ENCODE peak calls at places on chromosomes 11 and 22, in six cellular contexts. One of them, this sample, is unnamed. For H3K36me3, the result is how much of the 10 kb centered on the place peaks cover.

GRCh38 chr11:106442032-106442431 is 364.6 kb downstream of the AASDHPPT start:
- DNase-seq in adrenal gland: no peak
- DNase-seq in MG63: no peak
- DNase-seq in endodermal cell: no peak
- DNase-seq in HCT116: no peak
- DNase-seq in right lobe of liver: no peak
- DNase-seq in this sample: peak

GRCh38 chr22:41382098-41382578 is 396 bp downstream of the TEF start:
- DNase-seq in endodermal cell: peak
- DNase-seq in MG63: peak
- DNase-seq in right lobe of liver: peak
- DNase-seq in adrenal gland: peak
- DNase-seq in HCT116: no peak
- DNase-seq in this sample: peak

GRCh38 chr22:44378380-44378779 is 65.6 kb upstream of the SHISAL1 start:
- DNase-seq in right lobe of liver: no peak
- DNase-seq in endodermal cell: peak
- DNase-seq in adrenal gland: no peak
- DNase-seq in MG63: no peak
- DNase-seq in HCT116: no peak
- DNase-seq in this sample: no peak

GRCh38 chr11:18721576-18722292 is 4.3 kb downstream of the IGSF22 start:
- DNase-seq in endodermal cell: peak
- DNase-seq in right lobe of liver: no peak
- DNase-seq in adrenal gland: peak
- DNase-seq in HCT116: peak
- DNase-seq in MG63: no peak
- DNase-seq in this sample: peak

GRCh38 chr11:74283580-74284180 is 27.8 kb downstream of the P4HA3 start:
- DNase-seq in adrenal gland: no peak
- DNase-seq in HCT116: no peak
- DNase-seq in endodermal cell: no peak
- DNase-seq in right lobe of liver: no peak
- DNase-seq in MG63: no peak
- DNase-seq in this sample: no peak

GRCh38 chr22:27718186-27719032 is 83.1 kb downstream of the MN1 start:
- DNase-seq in adrenal gland: peak
- DNase-seq in HCT116: peak
- DNase-seq in endodermal cell: peak
- DNase-seq in right lobe of liver: peak
- DNase-seq in MG63: peak
- DNase-seq in this sample: peak

GRCh38 chr11:82675838-82676237 is 57.8 kb downstream of the FAM181B start:
- DNase-seq in right lobe of liver: no peak
- DNase-seq in MG63: no peak
- DNase-seq in HCT116: no peak
- DNase-seq in endodermal cell: peak
- DNase-seq in adrenal gland: no peak
- DNase-seq in this sample: no peak

GRCh38 chr22:46397951-46398350 is 62.4 kb downstream of the TRMU start:
- DNase-seq in adrenal gland: no peak
- DNase-seq in right lobe of liver: no peak
- DNase-seq in HCT116: no peak
- DNase-seq in endodermal cell: no peak
- DNase-seq in MG63: no peak
- DNase-seq in this sample: no peak

GRCh38 chr22:49534386-49534785 is 293.3 kb downstream of the BRD1 start:
- DNase-seq in MG63: no peak
- DNase-seq in right lobe of liver: no peak
- DNase-seq in adrenal gland: no peak
- DNase-seq in HCT116: no peak
- DNase-seq in endodermal cell: peak
- DNase-seq in this sample: no peak

GRCh38 chr11:22787055-22787454 is 42.5 kb downstream of the SVIP start:
- DNase-seq in endodermal cell: no peak
- DNase-seq in MG63: no peak
- DNase-seq in right lobe of liver: no peak
- DNase-seq in HCT116: no peak
- DNase-seq in adrenal gland: no peak
- DNase-seq in this sample: no peak

GRCh38 chr11:122756417-122756816 is 81.9 kb upstream of the CRTAM start:
- DNase-seq in endodermal cell: no peak
- DNase-seq in HCT116: no peak
- DNase-seq in MG63: no peak
- DNase-seq in adrenal gland: peak
- DNase-seq in right lobe of liver: no peak
- DNase-seq in this sample: no peak

GRCh38 chr11:108586600-108586999 is 7.0 kb downstream of the EXPH5 start:
- DNase-seq in endodermal cell: no peak
- DNase-seq in MG63: no peak
- DNase-seq in HCT116: no peak
- DNase-seq in right lobe of liver: no peak
- DNase-seq in adrenal gland: no peak
- DNase-seq in this sample: no peak

GRCh38 chr11:124611016-124611571 is at the start of gene PANX3:
- DNase-seq in endodermal cell: no peak
- DNase-seq in adrenal gland: no peak
- DNase-seq in MG63: no peak
- DNase-seq in right lobe of liver: no peak
- DNase-seq in HCT116: no peak
- DNase-seq in this sample: no peak

GRCh38 chr11:41612415-41612814 is 153.0 kb upstream of the LRRC4C start:
- DNase-seq in right lobe of liver: no peak
- DNase-seq in endodermal cell: no peak
- DNase-seq in HCT116: no peak
- DNase-seq in MG63: no peak
- DNase-seq in adrenal gland: no peak
- DNase-seq in this sample: no peak

GRCh38 chr11:7417328-7417727 is 68.0 kb upstream of the OLFML1 start:
- DNase-seq in adrenal gland: no peak
- DNase-seq in MG63: no peak
- DNase-seq in endodermal cell: no peak
- DNase-seq in right lobe of liver: no peak
- DNase-seq in HCT116: no peak
- DNase-seq in this sample: no peak

GRCh38 chr22:31083923-31084810 is 3.0 kb downstream of the SMTN start:
- DNase-seq in endodermal cell: no peak
- DNase-seq in right lobe of liver: no peak
- DNase-seq in adrenal gland: no peak
- DNase-seq in HCT116: no peak
- DNase-seq in MG63: no peak
- DNase-seq in this sample: no peak

GRCh38 chr11:13012037-13012693 is 3.0 kb downstream of the RASSF10 start:
- DNase-seq in MG63: no peak
- DNase-seq in HCT116: no peak
- DNase-seq in right lobe of liver: no peak
- DNase-seq in endodermal cell: peak
- DNase-seq in adrenal gland: no peak
- DNase-seq in this sample: no peak

GRCh38 chr11:45667929-45668680 is 2.7 kb upstream of the CHST1 start:
- DNase-seq in adrenal gland: no peak
- DNase-seq in MG63: no peak
- DNase-seq in right lobe of liver: no peak
- DNase-seq in HCT116: no peak
- DNase-seq in endodermal cell: no peak
- DNase-seq in this sample: no peak

GRCh38 chr11:119479685-119480275 is 56.8 kb upstream of the THY1 start:
- DNase-seq in MG63: no peak
- DNase-seq in HCT116: no peak
- DNase-seq in right lobe of liver: no peak
- DNase-seq in endodermal cell: peak
- DNase-seq in adrenal gland: peak
- DNase-seq in this sample: no peak

GRCh38 chr11:94678901-94679300 is 89.3 kb upstream of the AMOTL1 start:
- DNase-seq in MG63: no peak
- DNase-seq in HCT116: no peak
- DNase-seq in right lobe of liver: no peak
- DNase-seq in adrenal gland: no peak
- DNase-seq in endodermal cell: no peak
- DNase-seq in this sample: no peak

GRCh38 chr22:22840778-22841177 is 46.8 kb upstream of the IGLL5 start:
- DNase-seq in adrenal gland: no peak
- DNase-seq in HCT116: no peak
- DNase-seq in MG63: no peak
- DNase-seq in endodermal cell: no peak
- DNase-seq in right lobe of liver: no peak
- DNase-seq in this sample: no peak

GRCh38 chr11:129365816-129366215 is 9.8 kb upstream of the BARX2 start:
- DNase-seq in adrenal gland: no peak
- DNase-seq in MG63: no peak
- DNase-seq in endodermal cell: no peak
- DNase-seq in HCT116: peak
- DNase-seq in right lobe of liver: no peak
- DNase-seq in this sample: no peak

GRCh38 chr11:132242662-132243061 is 872.2 kb downstream of the NTM start:
- DNase-seq in endodermal cell: no peak
- DNase-seq in HCT116: no peak
- DNase-seq in adrenal gland: no peak
- DNase-seq in right lobe of liver: no peak
- DNase-seq in MG63: no peak
- DNase-seq in this sample: no peak

GRCh38 chr11:2968501-2968900 is 23.6 kb downstream of the NAP1L4 start:
- DNase-seq in HCT116: no peak
- DNase-seq in MG63: no peak
- DNase-seq in endodermal cell: no peak
- DNase-seq in right lobe of liver: no peak
- DNase-seq in adrenal gland: no peak
- DNase-seq in this sample: no peak
- H3K36me3 ChIP-seq in HCT116: half or more
- H3K36me3 ChIP-seq in MG63: under half
- H3K36me3 ChIP-seq in endodermal cell: half or more
- H3K36me3 ChIP-seq in right lobe of liver: half or more
- H3K36me3 ChIP-seq in adrenal gland: under half
- H3K36me3 ChIP-seq in this sample: half or more

DNA sequence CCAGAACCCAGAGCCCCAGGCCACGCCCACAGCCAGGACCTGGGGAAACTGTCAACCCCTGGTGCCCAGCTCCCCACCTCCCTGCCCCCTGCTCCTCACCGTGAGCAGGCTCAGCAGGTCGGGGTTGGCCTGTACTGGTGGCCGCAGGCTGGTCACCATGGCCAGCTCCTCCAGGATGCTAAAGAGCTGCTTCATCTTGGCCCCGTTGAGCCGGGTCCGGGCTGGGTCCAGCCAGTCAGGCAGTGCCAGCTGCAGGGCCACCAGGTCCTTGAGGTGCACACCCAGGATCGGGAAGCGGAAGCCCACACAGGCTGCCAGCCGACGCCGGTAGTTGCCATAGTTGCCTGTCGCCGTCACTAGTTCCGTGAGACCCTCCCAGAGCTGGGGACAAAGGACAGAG is 7.3 kb downstream of the RASGRP2 start:
- DNase-seq in MG63: no peak
- DNase-seq in HCT116: no peak
- DNase-seq in endodermal cell: no peak
- DNase-seq in adrenal gland: no peak
- DNase-seq in right lobe of liver: no peak
- DNase-seq in this sample: no peak
- H3K36me3 ChIP-seq in MG63: under half
- H3K36me3 ChIP-seq in HCT116: under half
- H3K36me3 ChIP-seq in endodermal cell: under half
- H3K36me3 ChIP-seq in adrenal gland: under half
- H3K36me3 ChIP-seq in right lobe of liver: under half
- H3K36me3 ChIP-seq in this sample: under half

GRCh38 chr11:33067294-33067693 is 27.9 kb downstream of the TCP11L1 start:
- DNase-seq in HCT116: no peak
- DNase-seq in adrenal gland: no peak
- DNase-seq in right lobe of liver: no peak
- DNase-seq in MG63: no peak
- DNase-seq in endodermal cell: peak
- DNase-seq in this sample: no peak
- H3K36me3 ChIP-seq in HCT116: under half
- H3K36me3 ChIP-seq in adrenal gland: under half
- H3K36me3 ChIP-seq in right lobe of liver: under half
- H3K36me3 ChIP-seq in MG63: under half
- H3K36me3 ChIP-seq in endodermal cell: half or more
- H3K36me3 ChIP-seq in this sample: under half

GRCh38 chr11:112249871-112250590 is 10.6 kb downstream of the PLET1 start:
- DNase-seq in MG63: no peak
- DNase-seq in HCT116: no peak
- DNase-seq in adrenal gland: no peak
- DNase-seq in endodermal cell: no peak
- DNase-seq in right lobe of liver: no peak
- DNase-seq in this sample: peak
- H3K36me3 ChIP-seq in MG63: under half
- H3K36me3 ChIP-seq in HCT116: under half
- H3K36me3 ChIP-seq in adrenal gland: under half
- H3K36me3 ChIP-seq in endodermal cell: under half
- H3K36me3 ChIP-seq in right lobe of liver: under half
- H3K36me3 ChIP-seq in this sample: under half

DNA sequence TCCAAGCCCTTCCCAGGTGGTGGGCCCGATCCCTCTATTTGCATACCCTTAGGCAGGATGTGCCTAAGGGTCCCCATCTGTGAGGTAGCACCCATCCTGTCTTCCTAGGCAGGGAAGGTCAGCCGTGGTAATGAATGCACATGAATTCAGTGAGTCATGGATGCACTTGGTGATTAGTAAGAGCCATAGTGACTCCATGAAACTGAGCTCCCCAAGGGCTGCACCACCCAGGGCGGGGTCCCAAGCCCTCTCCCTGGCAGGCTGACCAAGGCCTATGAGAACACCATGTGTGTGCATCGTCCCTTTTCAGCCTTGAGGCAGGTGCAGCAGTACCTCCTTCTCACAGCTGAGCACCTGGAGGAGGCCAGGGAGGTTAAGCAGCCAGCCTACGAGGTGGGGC is 15.6 kb upstream of the SUSD2 start:
- DNase-seq in HCT116: no peak
- DNase-seq in right lobe of liver: no peak
- DNase-seq in endodermal cell: no peak
- DNase-seq in MG63: no peak
- DNase-seq in adrenal gland: no peak
- DNase-seq in this sample: no peak
- H3K36me3 ChIP-seq in HCT116: under half
- H3K36me3 ChIP-seq in right lobe of liver: under half
- H3K36me3 ChIP-seq in endodermal cell: under half
- H3K36me3 ChIP-seq in MG63: under half
- H3K36me3 ChIP-seq in adrenal gland: under half
- H3K36me3 ChIP-seq in this sample: under half

This sample was measured in adipocyte.